ENCODE peak calls at places on chromosomes 13 and 19, in four cellular contexts. One of them, this sample, is unnamed.

GRCh38 chr13:67383358-67383757 is 153.2 kb upstream of the PCDH9 start:
- DNase-seq in stimulated activated CD4-positive, alpha-beta T cell treated with anti-CD3 and anti-CD28 coated beads, Interleukin-2, amount 100 ng/mL, for 24 hours: no peak
- DNase-seq in pancreas: no peak
- DNase-seq in activated T-helper 2 cell treated with anti-CD3 and anti-CD28 coated beads, Interferon-gamma antibody, Interleukin-2, Interleukin-4, amounts not matched to agents 10 μg/mL and 5 μg/mL and 100 μg/mL, durations not matched to agents 14 hours and 24 hours and 36 hours: no peak
- DNase-seq in this sample: no peak

GRCh38 chr19:4748589-4748988 is 24.9 kb upstream of the DPP9 start:
- DNase-seq in stimulated activated CD4-positive, alpha-beta T cell treated with anti-CD3 and anti-CD28 coated beads, Interleukin-2, amount 100 ng/mL, for 24 hours: no peak
- DNase-seq in activated T-helper 2 cell treated with anti-CD3 and anti-CD28 coated beads, Interferon-gamma antibody, Interleukin-2, Interleukin-4, amounts not matched to agents 10 μg/mL and 5 μg/mL and 100 μg/mL, durations not matched to agents 14 hours and 24 hours and 36 hours: no peak
- DNase-seq in pancreas: no peak
- DNase-seq in this sample: no peak

GRCh38 chr19:16338470-16339360 is 14.1 kb downstream of the KLF2 start:
- DNase-seq in stimulated activated CD4-positive, alpha-beta T cell treated with anti-CD3 and anti-CD28 coated beads, Interleukin-2, amount 100 ng/mL, for 24 hours: peak
- DNase-seq in activated T-helper 2 cell treated with anti-CD3 and anti-CD28 coated beads, Interferon-gamma antibody, Interleukin-2, Interleukin-4, amounts not matched to agents 10 μg/mL and 5 μg/mL and 100 μg/mL, durations not matched to agents 14 hours and 24 hours and 36 hours: peak
- DNase-seq in pancreas: no peak
- DNase-seq in this sample: peak

GRCh38 chr13:71879129-71879535 is 12.1 kb upstream of the DACH1 start:
- DNase-seq in activated T-helper 2 cell treated with anti-CD3 and anti-CD28 coated beads, Interferon-gamma antibody, Interleukin-2, Interleukin-4, amounts not matched to agents 10 μg/mL and 5 μg/mL and 100 μg/mL, durations not matched to agents 14 hours and 24 hours and 36 hours: no peak
- DNase-seq in stimulated activated CD4-positive, alpha-beta T cell treated with anti-CD3 and anti-CD28 coated beads, Interleukin-2, amount 100 ng/mL, for 24 hours: no peak
- DNase-seq in pancreas: no peak
- DNase-seq in this sample: no peak

GRCh38 chr13:44561352-44561751 is 14.8 kb downstream of the TSC22D1 start:
- DNase-seq in pancreas: no peak
- DNase-seq in stimulated activated CD4-positive, alpha-beta T cell treated with anti-CD3 and anti-CD28 coated beads, Interleukin-2, amount 100 ng/mL, for 24 hours: no peak
- DNase-seq in activated T-helper 2 cell treated with anti-CD3 and anti-CD28 coated beads, Interferon-gamma antibody, Interleukin-2, Interleukin-4, amounts not matched to agents 10 μg/mL and 5 μg/mL and 100 μg/mL, durations not matched to agents 14 hours and 24 hours and 36 hours: no peak
- DNase-seq in this sample: no peak

GRCh38 chr13:97122381-97122996 is 99.6 kb upstream of the MBNL2 start:
- DNase-seq in stimulated activated CD4-positive, alpha-beta T cell treated with anti-CD3 and anti-CD28 coated beads, Interleukin-2, amount 100 ng/mL, for 24 hours: no peak
- DNase-seq in activated T-helper 2 cell treated with anti-CD3 and anti-CD28 coated beads, Interferon-gamma antibody, Interleukin-2, Interleukin-4, amounts not matched to agents 10 μg/mL and 5 μg/mL and 100 μg/mL, durations not matched to agents 14 hours and 24 hours and 36 hours: no peak
- DNase-seq in pancreas: no peak
- DNase-seq in this sample: no peak

GRCh38 chr19:29805026-29805925 is 6.5 kb upstream of the CCNE1 start:
- DNase-seq in activated T-helper 2 cell treated with anti-CD3 and anti-CD28 coated beads, Interferon-gamma antibody, Interleukin-2, Interleukin-4, amounts not matched to agents 10 μg/mL and 5 μg/mL and 100 μg/mL, durations not matched to agents 14 hours and 24 hours and 36 hours: no peak
- DNase-seq in pancreas: peak
- DNase-seq in stimulated activated CD4-positive, alpha-beta T cell treated with anti-CD3 and anti-CD28 coated beads, Interleukin-2, amount 100 ng/mL, for 24 hours: no peak
- DNase-seq in this sample: no peak

GRCh38 chr13:46665630-46666482 is 112.9 kb downstream of the LRCH1 start:
- DNase-seq in pancreas: no peak
- DNase-seq in activated T-helper 2 cell treated with anti-CD3 and anti-CD28 coated beads, Interferon-gamma antibody, Interleukin-2, Interleukin-4, amounts not matched to agents 10 μg/mL and 5 μg/mL and 100 μg/mL, durations not matched to agents 14 hours and 24 hours and 36 hours: no peak
- DNase-seq in stimulated activated CD4-positive, alpha-beta T cell treated with anti-CD3 and anti-CD28 coated beads, Interleukin-2, amount 100 ng/mL, for 24 hours: no peak
- DNase-seq in this sample: no peak

GRCh38 chr19:37218592-37218935 is 550 bp downstream of the ZNF383 start:
- DNase-seq in stimulated activated CD4-positive, alpha-beta T cell treated with anti-CD3 and anti-CD28 coated beads, Interleukin-2, amount 100 ng/mL, for 24 hours: peak
- DNase-seq in activated T-helper 2 cell treated with anti-CD3 and anti-CD28 coated beads, Interferon-gamma antibody, Interleukin-2, Interleukin-4, amounts not matched to agents 10 μg/mL and 5 μg/mL and 100 μg/mL, durations not matched to agents 14 hours and 24 hours and 36 hours: no peak
- DNase-seq in pancreas: no peak
- DNase-seq in this sample: no peak

GRCh38 chr19:12660980-12661379 is 5.6 kb downstream of the MAN2B1 start:
- DNase-seq in pancreas: no peak
- DNase-seq in stimulated activated CD4-positive, alpha-beta T cell treated with anti-CD3 and anti-CD28 coated beads, Interleukin-2, amount 100 ng/mL, for 24 hours: no peak
- DNase-seq in activated T-helper 2 cell treated with anti-CD3 and anti-CD28 coated beads, Interferon-gamma antibody, Interleukin-2, Interleukin-4, amounts not matched to agents 10 μg/mL and 5 μg/mL and 100 μg/mL, durations not matched to agents 14 hours and 24 hours and 36 hours: no peak
- DNase-seq in this sample: no peak

GRCh38 chr13:112657850-112658445 is 31.9 kb upstream of the ATP11A start:
- DNase-seq in activated T-helper 2 cell treated with anti-CD3 and anti-CD28 coated beads, Interferon-gamma antibody, Interleukin-2, Interleukin-4, amounts not matched to agents 10 μg/mL and 5 μg/mL and 100 μg/mL, durations not matched to agents 14 hours and 24 hours and 36 hours: no peak
- DNase-seq in pancreas: no peak
- DNase-seq in stimulated activated CD4-positive, alpha-beta T cell treated with anti-CD3 and anti-CD28 coated beads, Interleukin-2, amount 100 ng/mL, for 24 hours: no peak
- DNase-seq in this sample: no peak

GRCh38 chr13:32905063-32905863 is 111.0 kb upstream of the KL start:
- DNase-seq in activated T-helper 2 cell treated with anti-CD3 and anti-CD28 coated beads, Interferon-gamma antibody, Interleukin-2, Interleukin-4, amounts not matched to agents 10 μg/mL and 5 μg/mL and 100 μg/mL, durations not matched to agents 14 hours and 24 hours and 36 hours: peak
- DNase-seq in stimulated activated CD4-positive, alpha-beta T cell treated with anti-CD3 and anti-CD28 coated beads, Interleukin-2, amount 100 ng/mL, for 24 hours: peak
- DNase-seq in pancreas: no peak
- DNase-seq in this sample: no peak

GRCh38 chr19:58330458-58330857 is 3.7 kb downstream of the ZSCAN22 start:
- DNase-seq in stimulated activated CD4-positive, alpha-beta T cell treated with anti-CD3 and anti-CD28 coated beads, Interleukin-2, amount 100 ng/mL, for 24 hours: no peak
- DNase-seq in pancreas: no peak
- DNase-seq in activated T-helper 2 cell treated with anti-CD3 and anti-CD28 coated beads, Interferon-gamma antibody, Interleukin-2, Interleukin-4, amounts not matched to agents 10 μg/mL and 5 μg/mL and 100 μg/mL, durations not matched to agents 14 hours and 24 hours and 36 hours: no peak
- DNase-seq in this sample: no peak

GRCh38 chr19:33519416-33519815 is 2.2 kb downstream of the PEPD start:
- DNase-seq in pancreas: no peak
- DNase-seq in stimulated activated CD4-positive, alpha-beta T cell treated with anti-CD3 and anti-CD28 coated beads, Interleukin-2, amount 100 ng/mL, for 24 hours: no peak
- DNase-seq in activated T-helper 2 cell treated with anti-CD3 and anti-CD28 coated beads, Interferon-gamma antibody, Interleukin-2, Interleukin-4, amounts not matched to agents 10 μg/mL and 5 μg/mL and 100 μg/mL, durations not matched to agents 14 hours and 24 hours and 36 hours: no peak
- DNase-seq in this sample: no peak